ENCODE peak calls at places on chromosomes 12 and 14, in ten cellular contexts. V, C, I, E, W, U, H, S, G and L are unnamed samples.

GRCh38 chr12:63845726-63846125 is 1.2 kb downstream of the SRGAP1 start:
- DNase-seq in V (no peak), C (peak; percentile 74), I (no peak), E (peak; percentile 36), W (no peak), U (peak; percentile 50), H (no peak), S (no peak), G (no peak), L (no peak)

GRCh38 chr12:30826276-30826675 is 71.5 kb upstream of the CAPRIN2 start:
- DNase-seq in V (no peak), C (no peak), I (no peak), E (no peak), W (no peak), U (no peak), H (no peak), S (no peak), G (no peak), L (no peak)

GRCh38 chr12:74689071-74689655 is 151.5 kb downstream of the ATXN7L3B start:
- DNase-seq in V (no peak), C (peak; percentile 65), I (peak; percentile 8), E (peak; percentile 72), W (no peak), U (peak; percentile 52), H (no peak), S (no peak), G (peak; percentile 62), L (no peak)

GRCh38 chr14:89856871-89857345 is 97.6 kb downstream of the EFCAB11 start:
- DNase-seq in V (no peak), C (peak; percentile 65), I (no peak), E (peak; percentile 56), W (no peak), U (no peak), H (no peak), S (no peak), G (no peak), L (no peak)

GRCh38 chr14:91149462-91149861 is 35.6 kb downstream of the DGLUCY start:
- DNase-seq in V (no peak), C (peak; percentile 97), I (peak; percentile 53), E (peak; percentile 98), W (no peak), U (no peak), H (no peak), S (no peak), G (no peak), L (peak; percentile 8)

GRCh38 chr12:58671196-58671595 is 249.1 kb downstream of the LRIG3 start:
- DNase-seq in V (no peak), C (no peak), I (no peak), E (no peak), W (no peak), U (no peak), H (no peak), S (no peak), G (no peak), L (no peak)

GRCh38 chr12:106258226-106258625 is 10.4 kb upstream of the CKAP4 start:
- DNase-seq in V (no peak), C (no peak), I (no peak), E (no peak), W (no peak), U (no peak), H (no peak), S (no peak), G (no peak), L (no peak)

GRCh38 chr12:84131076-84131475 is 781.5 kb downstream of the SLC6A15 start:
- DNase-seq in V (no peak), C (peak; percentile 86), I (no peak), E (peak; percentile 42), W (no peak), U (no peak), H (no peak), S (no peak), G (no peak), L (no peak)

GRCh38 chr12:116466536-116466935 is 92.6 kb upstream of the MAP1LC3B2 start:
- DNase-seq in V (no peak), C (no peak), I (peak; percentile 50), E (peak; percentile 56), W (no peak), U (no peak), H (no peak), S (no peak), G (no peak), L (no peak)

GRCh38 chr12:64891629-64892028 is 67.2 kb downstream of the TBC1D30 start:
- DNase-seq in V (no peak), C (no peak), I (no peak), E (no peak), W (no peak), U (no peak), H (no peak), S (no peak), G (no peak), L (no peak)

GRCh38 chr14:95686935-95687334 is 709 bp downstream of the TCL1B start:
- DNase-seq in V (no peak), C (no peak), I (no peak), E (no peak), W (no peak), U (peak; percentile 80), H (no peak), S (no peak), G (no peak), L (no peak)

GRCh38 chr12:121776190-121777098 is 17.0 kb downstream of the RHOF start:
- DNase-seq in V (peak; percentile 77), C (peak; percentile 73), I (no peak), E (peak; percentile 71), W (peak; percentile 95), U (peak; percentile 45), H (peak; percentile 92), S (peak; percentile 90), G (peak; percentile 70), L (no peak)

GRCh38 chr14:48937796-48938195 is 648.4 kb downstream of the RPS29 start:
- DNase-seq in V (no peak), C (peak; percentile 51), I (no peak), E (peak; percentile 25), W (no peak), U (peak; percentile 77), H (no peak), S (no peak), G (peak; percentile 2), L (no peak)

GRCh38 chr14:20350860-20351259 is 7.4 kb downstream of the PARP2 start:
- DNase-seq in V (no peak), C (peak; percentile 33), I (no peak), E (peak; percentile 44), W (no peak), U (no peak), H (no peak), S (no peak), G (no peak), L (no peak)

GRCh38 chr12:23139026-23139425 is 514.1 kb downstream of the ETNK1 start:
- DNase-seq in V (no peak), C (no peak), I (no peak), E (no peak), W (no peak), U (no peak), H (no peak), S (no peak), G (no peak), L (no peak)

GRCh38 chr14:30339311-30339901 is 219.6 kb upstream of the G2E3 start:
- DNase-seq in V (no peak), C (no peak), I (no peak), E (no peak), W (no peak), U (no peak), H (no peak), S (no peak), G (no peak), L (no peak)

GRCh38 chr12:97716356-97716755 is 253.8 kb downstream of the RMST start:
- DNase-seq in V (no peak), C (no peak), I (peak; percentile 3), E (peak; percentile 11), W (no peak), U (peak; percentile 42), H (no peak), S (no peak), G (peak; percentile 18), L (no peak)

GRCh38 chr12:25377475-25378179 is 126.9 kb upstream of the KRAS start:
- DNase-seq in V (no peak), C (peak; percentile 80), I (no peak), E (peak; percentile 37), W (no peak), U (no peak), H (no peak), S (no peak), G (no peak), L (no peak)

GRCh38 chr14:91545946-91546716 is 36.0 kb upstream of the PPP4R3A start:
- DNase-seq in V (no peak), C (no peak), I (no peak), E (peak; percentile 1), W (no peak), U (peak; percentile 40), H (no peak), S (no peak), G (no peak), L (no peak)